ENCODE peak calls at places on chromosomes 4 and X, in four cellular contexts. C is psoas muscle; T is lung; J is CD4-positive, CD25-positive, alpha-beta regulatory T cell. Q is an unnamed sample. For H3K4me1 and H3K9me3, the result is how much of the 10 kb centered on the place peaks cover.

GRCh38 chr4:47413515-47413914 is 50.0 kb downstream of the COMMD8 start:
- DNase-seq in C (no peak), T (no peak), J (no peak), Q (no peak)

GRCh38 chr4:27276322-27277073 is 415.9 kb downstream of the STIM2 start:
- DNase-seq in C (no peak), T (no peak), J (no peak), Q (no peak)

GRCh38 chr4:71259911-71260331 is 78.9 kb upstream of the SLC4A4 start:
- DNase-seq in C (no peak), T (no peak), J (no peak), Q (peak)

GRCh38 chrX:154718607-154719006 is 32.3 kb downstream of the GAB3 start:
- DNase-seq in C (no peak), T (no peak), J (no peak), Q (no peak)

GRCh38 chr4:176350671-176351070 is 30.9 kb downstream of the SPCS3 start:
- DNase-seq in C (no peak), T (no peak), J (no peak), Q (no peak)

GRCh38 chr4:52038109-52038912 is at the start of gene SGCB:
- DNase-seq in C (peak), T (peak), J (peak), Q (peak)

GRCh38 chr4:48985976-48986653 is at the start of gene CWH43:
- DNase-seq in C (no peak), T (no peak), J (no peak), Q (no peak)

GRCh38 chr4:90495936-90496335 is 368.7 kb downstream of the CCSER1 start:
- DNase-seq in C (no peak), T (no peak), J (no peak), Q (no peak)

GRCh38 chrX:11504234-11504633 is 161.5 kb downstream of the ARHGAP6 start:
- DNase-seq in C (no peak), T (no peak), J (no peak), Q (no peak)

GRCh38 chrX:119417842-119418241 is 18.7 kb downstream of the SLC25A43 start:
- DNase-seq in C (no peak), T (no peak), J (no peak), Q (no peak)

GRCh38 chr4:179467890-179468289 is 2025.7 kb upstream of the AGA start:
- DNase-seq in C (no peak), T (no peak), J (no peak), Q (no peak)

GRCh38 chr4:108398326-108398725 is 222.1 kb upstream of the RPL34 start:
- DNase-seq in C (no peak), T (no peak), J (no peak), Q (no peak)

GRCh38 chr4:184746532-184746870 is 12.6 kb upstream of the CENPU start:
- DNase-seq in C (no peak), T (peak), J (no peak), Q (peak)

GRCh38 chr4:113472864-113473263 is 288.7 kb downstream of the CAMK2D start:
- DNase-seq in C (no peak), T (no peak), J (no peak), Q (no peak)

GRCh38 chrX:20372533-20372932 is 105.8 kb upstream of the RPS6KA3 start:
- DNase-seq in C (no peak), T (no peak), J (no peak), Q (no peak)

GRCh38 chrX:129981752-129982299 is 609 bp upstream of the BCORL1 start:
- DNase-seq in C (no peak), T (no peak), J (no peak), Q (peak)

GRCh38 chr4:146379744-146380143 is 142.0 kb downstream of the SLC10A7 start:
- DNase-seq in C (no peak), T (no peak), J (no peak), Q (no peak)

GRCh38 chrX:17986440-17986839 is 125.3 kb upstream of the RAI2 start:
- DNase-seq in C (no peak), T (no peak), J (no peak), Q (no peak)

GRCh38 chr4:151302432-151302831 is 23.0 kb downstream of the SH3D19 start:
- DNase-seq in C (no peak), T (no peak), J (no peak), Q (no peak)

GRCh38 chr4:86968477-86969015 is 33.7 kb downstream of the AFF1 start:
- DNase-seq in C (no peak), T (no peak), J (no peak), Q (no peak)

GRCh38 chrX:133215747-133216146 is 2.4 kb downstream of the TFDP3 start:
- DNase-seq in C (no peak), T (no peak), J (no peak), Q (no peak)

GRCh38 chr4:7513731-7514130 is 79.0 kb upstream of the PSAPL1 start:
- DNase-seq in C (no peak), T (no peak), J (no peak), Q (no peak)

GRCh38 chr4:97498875-97499274 is 644.4 kb downstream of the STPG2 start:
- DNase-seq in C (no peak), T (no peak), J (no peak), Q (no peak)

GRCh38 chr4:102530986-102531385 is 29.8 kb downstream of the NFKB1 start:
- DNase-seq in C (no peak), T (no peak), J (no peak), Q (no peak)

GRCh38 chr4:61212788-61213187 is 12.7 kb downstream of the ADGRL3 start:
- DNase-seq in C (no peak), T (no peak), J (no peak), Q (no peak)

GRCh38 chr4:61211781-61212180 is 11.7 kb downstream of the ADGRL3 start:
- DNase-seq in C (no peak), T (no peak), J (no peak), Q (no peak)

GRCh38 chr4:61214680-61215079 is 14.6 kb downstream of the ADGRL3 start:
- DNase-seq in C (no peak), T (no peak), J (no peak), Q (no peak)

DNA sequence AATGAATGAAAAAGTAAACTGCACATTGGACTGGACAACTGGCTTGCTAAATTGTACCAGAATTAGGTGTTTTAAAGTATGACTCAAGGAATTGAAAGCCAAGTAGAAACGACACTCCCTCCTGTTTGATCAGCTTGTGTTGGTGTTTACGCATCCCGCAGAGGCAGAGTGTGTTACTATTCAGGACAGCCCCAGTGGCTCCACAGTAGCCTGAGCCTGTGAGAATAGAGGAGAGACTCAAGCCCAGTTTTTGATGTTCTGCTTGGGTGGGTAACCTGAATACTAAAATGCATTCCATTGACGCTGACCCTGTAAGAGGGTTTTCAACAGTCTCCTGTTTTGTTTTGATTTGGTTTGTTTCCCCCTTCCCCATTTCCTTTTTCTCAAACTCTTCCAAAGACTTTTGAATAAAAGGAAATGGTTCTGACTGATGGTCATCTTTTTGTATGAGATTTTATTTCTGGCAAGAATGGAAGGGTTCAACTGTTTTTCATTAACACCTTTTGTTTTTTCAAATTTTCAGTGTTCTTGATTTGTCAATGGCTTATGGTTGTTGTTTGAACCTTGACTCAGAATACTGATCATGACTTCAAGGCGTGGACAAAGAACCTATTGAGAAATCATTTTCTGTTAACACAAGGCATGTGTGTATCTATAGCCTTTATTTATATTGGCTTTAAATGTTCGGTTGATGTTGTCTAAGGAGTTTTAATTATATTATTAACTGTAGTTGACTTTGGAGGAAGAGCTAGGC is 10.2 kb downstream of the ADGRL3 start:
- DNase-seq in C (no peak), T (no peak), J (no peak), Q (no peak)
- H3K4me3 ChIP-seq in C (no peak), T (no peak), J (no peak), Q (no peak)

GRCh38 chrX:65712005-65712861 is 44.8 kb downstream of the MSN start:
- DNase-seq in C (no peak), T (no peak), J (no peak), Q (no peak)

GRCh38 chrX:65702956-65703355 is 35.5 kb downstream of the MSN start:
- DNase-seq in C (no peak), T (no peak), J (no peak), Q (no peak)

GRCh38 chrX:65707153-65707552 is 39.7 kb downstream of the MSN start:
- DNase-seq in C (no peak), T (no peak), J (no peak), Q (no peak)

GRCh38 chrX:65705439-65705838 is 38.0 kb downstream of the MSN start:
- DNase-seq in C (no peak), T (no peak), J (no peak), Q (no peak)

GRCh38 chrX:65706041-65706828 is 38.8 kb downstream of the MSN start:
- DNase-seq in C (peak), T (peak), J (peak), Q (peak)
- H3K4me1 ChIP-seq in C (under half), T (under half), J (half or more), Q (under half)

GRCh38 chr4:54228064-54228527 is 997 bp upstream of the PDGFRA start:
- DNase-seq in C (peak), T (peak), J (no peak), Q (peak)
- H3K9me3 ChIP-seq in C (under half), T (under half), J (under half), Q (under half)

GRCh38 chr4:128601992-128602695 is 207.4 kb upstream of the JADE1 start:
- DNase-seq in C (no peak), T (no peak), J (no peak), Q (peak)

GRCh38 chr4:128604204-128604603 is 205.3 kb upstream of the JADE1 start:
- DNase-seq in C (no peak), T (no peak), J (no peak), Q (no peak)

GRCh38 chr4:128608006-128608405 is 201.5 kb upstream of the JADE1 start:
- DNase-seq in C (no peak), T (no peak), J (no peak), Q (no peak)

GRCh38 chr4:128606173-128606572 is 203.3 kb upstream of the JADE1 start:
- DNase-seq in C (peak), T (no peak), J (no peak), Q (no peak)

GRCh38 chr4:128604840-128605239 is 204.7 kb upstream of the JADE1 start:
- DNase-seq in C (no peak), T (no peak), J (no peak), Q (no peak)
- H3K4me3 ChIP-seq in C (no peak), T (no peak), J (no peak), Q (no peak)

GRCh38 chrX:46755656-46756055 is 3.3 kb downstream of the SLC9A7 start:
- DNase-seq in C (no peak), T (no peak), J (no peak), Q (no peak)
- H3K4me1 ChIP-seq in C (under half), T (under half), J (under half), Q (under half)

GRCh38 chr4:183380901-183381300 is 58.7 kb upstream of the CLDN24 start:
- DNase-seq in C (no peak), T (no peak), J (no peak), Q (no peak)
- H3K9me3 ChIP-seq in C (under half), T (under half), J (under half), Q (under half)

GRCh38 chr4:55819634-55820033 is at the start of gene EXOC1L:
- DNase-seq in C (no peak), T (no peak), J (no peak), Q (peak)
- H3K4me3 ChIP-seq in C (peak), T (no peak), J (no peak), Q (peak)